ENCODE peak calls at places on chromosome 5, in eight cellular contexts. X is sigmoid colon, N is fibroblast of mammary gland, M is lower leg skin, O is fibroblast of lung, V is ovary, C is astrocyte of the spinal cord, L is GM12878. E is an unnamed sample.

GRCh38 chr5:10527281-10527950 is 36.5 kb upstream of the ANKRD33B start:
- DNase-seq in M (no peak), L (no peak), X (no peak), N (peak), V (no peak), O (no peak), C (peak), E (peak)

GRCh38 chr5:14190194-14191164 is 47.3 kb downstream of the TRIO start:
- DNase-seq in L (no peak), C (peak), N (peak), X (no peak), O (peak), V (no peak), M (no peak), E (peak)

GRCh38 chr5:137122075-137122474 is 377.1 kb downstream of the SPOCK1 start:
- DNase-seq in V (no peak), N (peak), X (no peak), O (no peak), C (no peak), M (no peak), L (no peak), E (no peak)

GRCh38 chr5:35415305-35415704 is 185.0 kb upstream of the PRLR start:
- DNase-seq in L (no peak), V (no peak), N (peak), M (no peak), X (no peak), O (no peak), C (no peak), E (no peak)

GRCh38 chr5:99675974-99676373 is 747.2 kb upstream of the CHD1 start:
- DNase-seq in V (no peak), X (no peak), M (no peak), O (no peak), C (no peak), N (no peak), L (no peak), E (no peak)

GRCh38 chr5:149221326-149221725 is 50.3 kb upstream of the AFAP1L1 start:
- DNase-seq in O (peak), C (peak), V (no peak), X (no peak), N (peak), L (no peak), M (no peak), E (peak)

GRCh38 chr5:151684690-151685361 is 1.9 kb downstream of the SPARC start:
- DNase-seq in O (peak), V (peak), N (peak), X (peak), L (no peak), M (peak), C (peak), E (peak)

GRCh38 chr5:96714450-96714849 is 52.3 kb downstream of the CAST start:
- DNase-seq in C (no peak), V (no peak), L (no peak), N (peak), X (no peak), O (no peak), M (no peak), E (no peak)

GRCh38 chr5:124872615-124873014 is 126.2 kb upstream of the ZNF608 start:
- DNase-seq in L (no peak), X (no peak), V (no peak), C (no peak), O (no peak), N (no peak), M (no peak), E (no peak)

GRCh38 chr5:173573126-173573960 is 43.1 kb downstream of the BOD1 start:
- DNase-seq in L (no peak), X (peak), M (peak), C (peak), O (peak), V (peak), N (peak), E (no peak)

GRCh38 chr5:145834917-145835838 is at the start of gene PRELID2:
- DNase-seq in X (peak), M (peak), O (peak), L (peak), N (peak), C (peak), V (peak), E (peak)

GRCh38 chr5:158451203-158451982 is 592.4 kb upstream of the CLINT1 start:
- DNase-seq in C (peak), O (peak), L (no peak), N (peak), X (peak), V (no peak), M (peak), E (no peak)

GRCh38 chr5:167688331-167688730 is 603.1 kb upstream of the WWC1 start:
- DNase-seq in X (no peak), O (peak), C (no peak), M (no peak), V (no peak), L (no peak), N (peak), E (peak)

GRCh38 chr5:115751176-115751575 is 65.3 kb downstream of the CDO1 start:
- DNase-seq in M (no peak), N (no peak), C (no peak), O (no peak), X (no peak), L (no peak), V (no peak), E (no peak)

GRCh38 chr5:159774476-159775031 is 141.7 kb upstream of the ADRA1B start:
- DNase-seq in L (no peak), C (no peak), O (no peak), N (no peak), V (no peak), M (no peak), X (no peak), E (no peak)

GRCh38 chr5:135885031-135885430 is 10.6 kb downstream of the IL9 start:
- DNase-seq in C (no peak), L (no peak), N (no peak), O (no peak), V (no peak), X (no peak), M (no peak), E (no peak)

GRCh38 chr5:83034036-83034435 is 43.2 kb downstream of the TMEM167A start:
- DNase-seq in O (no peak), V (no peak), M (no peak), L (no peak), X (no peak), C (no peak), N (no peak), E (no peak)

GRCh38 chr5:179234563-179235135 is 110.6 kb downstream of the ADAMTS2 start:
- DNase-seq in C (no peak), M (no peak), L (no peak), V (peak), O (no peak), N (no peak), X (peak), E (no peak)

GRCh38 chr5:170166101-170166500 is 60.4 kb downstream of the FOXI1 start:
- DNase-seq in L (no peak), V (no peak), O (no peak), X (no peak), M (no peak), C (no peak), N (no peak), E (no peak)

GRCh38 chr5:67160985-67161384 is 35.6 kb downstream of the CD180 start:
- DNase-seq in X (no peak), O (peak), L (no peak), C (peak), M (no peak), V (no peak), N (peak), E (peak)

GRCh38 chr5:150497274-150497988 is 10.5 kb upstream of the NDST1 start:
- DNase-seq in M (peak), N (peak), C (peak), V (peak), O (peak), L (no peak), X (peak), E (no peak)

GRCh38 chr5:126680215-126680817 is 79.6 kb downstream of the PHAX start:
- DNase-seq in X (no peak), C (no peak), L (peak), N (peak), V (no peak), M (no peak), O (no peak), E (peak)

GRCh38 chr5:119345861-119346260 is 10.0 kb upstream of the TNFAIP8 start:
- DNase-seq in M (no peak), O (no peak), V (no peak), N (no peak), C (no peak), L (no peak), X (no peak), E (no peak)

GRCh38 chr5:6435356-6435755 is 13.3 kb upstream of the UBE2QL1 start:
- DNase-seq in L (no peak), M (no peak), V (no peak), O (no peak), X (no peak), C (no peak), N (peak), E (no peak)

GRCh38 chr5:172743112-172743959 is 27.7 kb downstream of the DUSP1 start:
- DNase-seq in V (no peak), L (no peak), O (no peak), C (no peak), X (no peak), N (no peak), M (no peak), E (no peak)

GRCh38 chr5:40652441-40653220 is 27.1 kb upstream of the PTGER4 start:
- DNase-seq in X (no peak), M (no peak), N (no peak), L (no peak), C (no peak), V (no peak), O (no peak), E (no peak)

GRCh38 chr5:116482394-116482793 is 92.2 kb downstream of the SEMA6A start:
- DNase-seq in O (peak), N (peak), M (no peak), V (no peak), C (peak), L (no peak), X (no peak), E (no peak)

GRCh38 chr5:86865396-86865795 is 247.7 kb downstream of the COX7C start:
- DNase-seq in M (no peak), V (no peak), O (no peak), C (no peak), N (no peak), L (no peak), X (no peak), E (no peak)

GRCh38 chr5:109944461-109944860 is 254.7 kb downstream of the MAN2A1 start:
- DNase-seq in X (no peak), L (no peak), V (no peak), N (no peak), O (no peak), M (no peak), C (no peak), E (no peak)

GRCh38 chr5:33275921-33276705 is 164.7 kb upstream of the TARS1 start:
- DNase-seq in V (no peak), L (no peak), C (peak), O (no peak), M (no peak), X (no peak), N (no peak), E (peak)

GRCh38 chr5:168404366-168404765 is 81.9 kb upstream of the RARS1 start:
- DNase-seq in C (peak), N (peak), O (peak), V (no peak), M (no peak), X (no peak), L (no peak), E (peak)

GRCh38 chr5:125603321-125603720 is 819.9 kb upstream of the GRAMD2B start:
- DNase-seq in V (no peak), X (no peak), N (peak), L (no peak), C (no peak), M (no peak), O (no peak), E (no peak)

GRCh38 chr5:158320178-158320674 is 461.3 kb upstream of the CLINT1 start:
- DNase-seq in O (no peak), V (no peak), L (no peak), N (no peak), M (no peak), C (no peak), X (no peak), E (no peak)

GRCh38 chr5:22926574-22926973 is 73.4 kb upstream of the CDH12 start:
- DNase-seq in C (no peak), N (no peak), L (no peak), X (no peak), M (no peak), O (peak), V (no peak), E (no peak)
- H3K4me3 ChIP-seq in C (no peak), N (no peak), L (no peak), X (no peak), M (no peak), O (no peak), V (no peak), E (no peak)

DNA sequence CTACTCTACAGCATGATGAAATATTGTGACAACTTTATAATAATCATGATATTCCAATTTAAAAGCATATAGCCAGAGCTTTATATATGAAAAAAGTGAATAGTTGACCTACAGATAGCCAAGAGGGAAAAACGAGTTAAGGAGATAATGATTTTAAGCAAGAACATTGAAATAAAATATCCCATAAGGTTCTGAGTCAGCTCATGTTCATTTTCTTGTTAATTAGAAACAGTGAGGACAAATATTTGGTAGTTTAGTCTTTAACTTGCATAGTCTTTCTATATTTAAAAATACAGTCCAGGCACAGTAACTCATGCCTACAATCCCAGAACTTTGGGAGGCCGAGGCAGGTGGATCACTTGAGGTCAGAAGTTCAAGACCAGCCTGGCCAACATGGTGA is 55.8 kb upstream of the CDH6 start:
- DNase-seq in M (no peak), V (no peak), O (no peak), L (no peak), N (peak), X (no peak), C (no peak), E (no peak)
- TF ChIP-seq CTCF in M (no peak), V (no peak), O (no peak), L (no peak), N (no peak), X (no peak), C (no peak), E (no peak)

GRCh38 chr5:141392429-141393198 is at the start of gene PCDHGA8:
- DNase-seq in C (no peak), M (no peak), N (peak), X (no peak), V (no peak), O (peak), L (no peak), E (no peak)
- H3K4me3 ChIP-seq in C (no peak), M (no peak), N (no peak), X (no peak), V (no peak), O (peak), L (no peak), E (peak)

GRCh38 chr5:5150667-5151066 is 10.5 kb downstream of the ADAMTS16 start:
- DNase-seq in O (no peak), L (no peak), M (no peak), V (no peak), C (no peak), X (no peak), N (no peak), E (no peak)
- TF ChIP-seq CTCF in O (no peak), L (no peak), M (no peak), V (no peak), C (no peak), X (no peak), N (no peak), E (no peak)

E was measured in AG09309.